ENCODE peak calls at places on chromosomes 4 and X, in eight cellular contexts. M, N, D, C, L, R, Q and E are unnamed samples.

GRCh38 chr4:174600391-174600790 is 78.1 kb upstream of the HPGD start:
- DNase-seq in M (peak), D (no peak), R (no peak), C (no peak), Q (no peak), L (no peak), N (no peak), E (no peak)

GRCh38 chr4:47705326-47705981 is 132.4 kb downstream of the CORIN start:
- DNase-seq in C (no peak), M (peak), L (peak), R (no peak), Q (no peak), N (no peak), D (no peak), E (no peak)

GRCh38 chr4:128558896-128559669 is 250.4 kb upstream of the JADE1 start:
- DNase-seq in L (peak), M (peak), N (peak), Q (no peak), D (no peak), R (no peak), C (no peak), E (no peak)

GRCh38 chr4:31575504-31575903 is 855.3 kb downstream of the PCDH7 start:
- DNase-seq in Q (no peak), R (no peak), N (no peak), M (no peak), C (no peak), D (no peak), L (no peak), E (no peak)

GRCh38 chr4:168098257-168098717 is 6.0 kb downstream of the ANXA10 start:
- DNase-seq in Q (no peak), N (no peak), D (no peak), M (peak), R (no peak), C (no peak), L (peak), E (no peak)

GRCh38 chrX:138917781-138918180 is 206.3 kb upstream of the FGF13 start:
- DNase-seq in M (peak), C (no peak), Q (no peak), R (no peak), D (no peak), L (peak), N (peak), E (no peak)

GRCh38 chr4:3402409-3403103 is 39.2 kb upstream of the HGFAC start:
- DNase-seq in M (peak), L (peak), Q (no peak), R (no peak), D (no peak), N (peak), C (no peak), E (no peak)

GRCh38 chr4:52659016-52659721 is at the start of gene USP46:
- DNase-seq in N (peak), L (peak), Q (peak), M (peak), C (no peak), D (no peak), R (no peak), E (peak)

GRCh38 chr4:189221691-189222090 is 719.0 kb upstream of the FRG1 start:
- DNase-seq in R (no peak), N (no peak), M (no peak), L (no peak), D (no peak), Q (no peak), C (no peak), E (no peak)

GRCh38 chrX:31508338-31508737 is 436.5 kb upstream of the FTHL17 start:
- DNase-seq in C (no peak), L (peak), D (no peak), N (no peak), Q (no peak), M (peak), R (no peak), E (no peak)

GRCh38 chr4:173448103-173448502 is 49.2 kb upstream of the SCRG1 start:
- DNase-seq in D (no peak), C (no peak), M (peak), N (peak), L (peak), R (no peak), Q (no peak), E (no peak)